ENCODE peak calls at places on chromosomes 16 and 17, in four cellular contexts. One of them, this sample, is unnamed.

GRCh38 chr16:15576960-15577958 is 65.7 kb downstream of the MARF1 start:
- DNase-seq in activated naive CD8-positive, alpha-beta T cell treated with anti-CD3 and anti-CD28 coated beads for 36 hours: no peak
- DNase-seq in activated CD4-positive, CD25-positive, alpha-beta regulatory T cell: no peak
- DNase-seq in NCI-H1417 treated with DMSO at 0.1 percent for 48 hours: no peak
- DNase-seq in this sample: no peak

GRCh38 chr17:63930951-63931575 is 1.1 kb downstream of the CD79B start:
- DNase-seq in activated naive CD8-positive, alpha-beta T cell treated with anti-CD3 and anti-CD28 coated beads for 36 hours: peak; percentile 63
- DNase-seq in activated CD4-positive, CD25-positive, alpha-beta regulatory T cell: peak; percentile 51
- DNase-seq in NCI-H1417 treated with DMSO at 0.1 percent for 48 hours: no peak
- DNase-seq in this sample: no peak

GRCh38 chr17:40069751-40070643 is 7.2 kb downstream of the THRA start:
- DNase-seq in activated naive CD8-positive, alpha-beta T cell treated with anti-CD3 and anti-CD28 coated beads for 36 hours: peak; percentile 38
- DNase-seq in activated CD4-positive, CD25-positive, alpha-beta regulatory T cell: no peak
- DNase-seq in NCI-H1417 treated with DMSO at 0.1 percent for 48 hours: peak; percentile 45
- DNase-seq in this sample: peak; percentile 67

GRCh38 chr17:81683208-81683583 is 401 bp downstream of the ARL16 start:
- DNase-seq in activated naive CD8-positive, alpha-beta T cell treated with anti-CD3 and anti-CD28 coated beads for 36 hours: no peak
- DNase-seq in activated CD4-positive, CD25-positive, alpha-beta regulatory T cell: no peak
- DNase-seq in NCI-H1417 treated with DMSO at 0.1 percent for 48 hours: no peak
- DNase-seq in this sample: no peak

GRCh38 chr17:50466371-50467113 is 2.1 kb downstream of the CHAD start:
- DNase-seq in activated naive CD8-positive, alpha-beta T cell treated with anti-CD3 and anti-CD28 coated beads for 36 hours: no peak
- DNase-seq in activated CD4-positive, CD25-positive, alpha-beta regulatory T cell: no peak
- DNase-seq in NCI-H1417 treated with DMSO at 0.1 percent for 48 hours: no peak
- DNase-seq in this sample: no peak

GRCh38 chr16:86806838-86807351 is 228.5 kb downstream of the FOXL1 start:
- DNase-seq in activated naive CD8-positive, alpha-beta T cell treated with anti-CD3 and anti-CD28 coated beads for 36 hours: no peak
- DNase-seq in activated CD4-positive, CD25-positive, alpha-beta regulatory T cell: no peak
- DNase-seq in NCI-H1417 treated with DMSO at 0.1 percent for 48 hours: no peak
- DNase-seq in this sample: no peak

GRCh38 chr16:13120091-13120490 is 218.7 kb downstream of the SHISA9 start:
- DNase-seq in activated naive CD8-positive, alpha-beta T cell treated with anti-CD3 and anti-CD28 coated beads for 36 hours: no peak
- DNase-seq in activated CD4-positive, CD25-positive, alpha-beta regulatory T cell: no peak
- DNase-seq in NCI-H1417 treated with DMSO at 0.1 percent for 48 hours: no peak
- DNase-seq in this sample: no peak

GRCh38 chr17:67606471-67606870 is 111.3 kb upstream of the NOL11 start:
- DNase-seq in activated naive CD8-positive, alpha-beta T cell treated with anti-CD3 and anti-CD28 coated beads for 36 hours: no peak
- DNase-seq in activated CD4-positive, CD25-positive, alpha-beta regulatory T cell: no peak
- DNase-seq in NCI-H1417 treated with DMSO at 0.1 percent for 48 hours: no peak
- DNase-seq in this sample: no peak

GRCh38 chr17:35372846-35373531 is 432 bp downstream of the SLFN11 start:
- DNase-seq in activated naive CD8-positive, alpha-beta T cell treated with anti-CD3 and anti-CD28 coated beads for 36 hours: peak; percentile 19
- DNase-seq in activated CD4-positive, CD25-positive, alpha-beta regulatory T cell: no peak
- DNase-seq in NCI-H1417 treated with DMSO at 0.1 percent for 48 hours: no peak
- DNase-seq in this sample: no peak

GRCh38 chr17:43787728-43788127 is 7.5 kb downstream of the CFAP97D1 start:
- DNase-seq in activated naive CD8-positive, alpha-beta T cell treated with anti-CD3 and anti-CD28 coated beads for 36 hours: no peak
- DNase-seq in activated CD4-positive, CD25-positive, alpha-beta regulatory T cell: no peak
- DNase-seq in NCI-H1417 treated with DMSO at 0.1 percent for 48 hours: no peak
- DNase-seq in this sample: no peak

This sample was measured in H4.